ENCODE peak calls at places on chromosomes 3 and 15, in six cellular contexts. One of them, this sample, is unnamed.

GRCh38 chr15:34049096-34049495 is 10.1 kb upstream of the AVEN start:
- DNase-seq in HCT116: no peak
- DNase-seq in GM12878: no peak
- DNase-seq in H1: no peak
- DNase-seq in K562: no peak
- DNase-seq in HepG2: no peak
- DNase-seq in this sample: no peak

GRCh38 chr15:77844798-77845446 is 212.2 kb upstream of the LINGO1 start:
- DNase-seq in HCT116: no peak
- DNase-seq in GM12878: no peak
- DNase-seq in H1: no peak
- DNase-seq in K562: no peak
- DNase-seq in HepG2: no peak
- DNase-seq in this sample: peak; percentile 52

GRCh38 chr3:148315756-148316155 is 381.9 kb upstream of the AGTR1 start:
- DNase-seq in HCT116: no peak
- DNase-seq in GM12878: no peak
- DNase-seq in H1: no peak
- DNase-seq in K562: no peak
- DNase-seq in HepG2: no peak
- DNase-seq in this sample: no peak

GRCh38 chr15:67972377-67972776 is 81.7 kb upstream of the PIAS1 start:
- DNase-seq in HCT116: no peak
- DNase-seq in GM12878: no peak
- DNase-seq in H1: no peak
- DNase-seq in K562: no peak
- DNase-seq in HepG2: no peak
- DNase-seq in this sample: no peak

GRCh38 chr15:25181290-25182097 is 226.7 kb downstream of the SNRPN start:
- DNase-seq in HCT116: no peak
- DNase-seq in GM12878: no peak
- DNase-seq in H1: no peak
- DNase-seq in K562: no peak
- DNase-seq in HepG2: no peak
- DNase-seq in this sample: no peak

GRCh38 chr15:56960116-56960515 is 41.7 kb downstream of the TCF12 start:
- DNase-seq in HCT116: no peak
- DNase-seq in GM12878: no peak
- DNase-seq in H1: no peak
- DNase-seq in K562: no peak
- DNase-seq in HepG2: no peak
- DNase-seq in this sample: no peak

GRCh38 chr3:197468866-197469382 is 86.8 kb downstream of the BDH1 start:
- DNase-seq in HCT116: no peak
- DNase-seq in GM12878: no peak
- DNase-seq in H1: no peak
- DNase-seq in K562: no peak
- DNase-seq in HepG2: peak; percentile 83
- DNase-seq in this sample: no peak

GRCh38 chr15:42744200-42744599 is 7.3 kb upstream of the CDAN1 start:
- DNase-seq in HCT116: no peak
- DNase-seq in GM12878: no peak
- DNase-seq in H1: no peak
- DNase-seq in K562: no peak
- DNase-seq in HepG2: no peak
- DNase-seq in this sample: no peak

GRCh38 chr3:152105446-152105845 is 163.3 kb upstream of the MBNL1 start:
- DNase-seq in HCT116: no peak
- DNase-seq in GM12878: no peak
- DNase-seq in H1: no peak
- DNase-seq in K562: no peak
- DNase-seq in HepG2: peak; percentile 6
- DNase-seq in this sample: no peak

GRCh38 chr15:48544816-48545215 is 100.7 kb downstream of the FBN1 start:
- DNase-seq in HCT116: no peak
- DNase-seq in GM12878: no peak
- DNase-seq in H1: no peak
- DNase-seq in K562: no peak
- DNase-seq in HepG2: no peak
- DNase-seq in this sample: no peak

GRCh38 chr15:73034213-73034612 is 18.1 kb upstream of the NEO1 start:
- DNase-seq in HCT116: no peak
- DNase-seq in GM12878: no peak
- DNase-seq in H1: no peak
- DNase-seq in K562: no peak
- DNase-seq in HepG2: no peak
- DNase-seq in this sample: no peak

GRCh38 chr3:9397911-9398714 is 698 bp downstream of the SETD5 start:
- DNase-seq in HCT116: no peak
- DNase-seq in GM12878: no peak
- DNase-seq in H1: peak; percentile 65
- DNase-seq in K562: peak; percentile 50
- DNase-seq in HepG2: peak; percentile 40
- DNase-seq in this sample: no peak

GRCh38 chr3:4763604-4764247 is 215.5 kb upstream of the BHLHE40 start:
- DNase-seq in HCT116: no peak
- DNase-seq in GM12878: no peak
- DNase-seq in H1: no peak
- DNase-seq in K562: no peak
- DNase-seq in HepG2: no peak
- DNase-seq in this sample: no peak

GRCh38 chr3:56681963-56682457 is 1.1 kb downstream of the TASOR start:
- DNase-seq in HCT116: no peak
- DNase-seq in GM12878: no peak
- DNase-seq in H1: no peak
- DNase-seq in K562: no peak
- DNase-seq in HepG2: no peak
- DNase-seq in this sample: no peak

GRCh38 chr3:130433306-130433705 is 83.7 kb upstream of the COL6A6 start:
- DNase-seq in HCT116: no peak
- DNase-seq in GM12878: no peak
- DNase-seq in H1: no peak
- DNase-seq in K562: no peak
- DNase-seq in HepG2: no peak
- DNase-seq in this sample: no peak

GRCh38 chr3:29283297-29283681 is 2.4 kb downstream of the RBMS3 start:
- DNase-seq in HCT116: no peak
- DNase-seq in GM12878: no peak
- DNase-seq in H1: no peak
- DNase-seq in K562: no peak
- DNase-seq in HepG2: no peak
- DNase-seq in this sample: no peak

GRCh38 chr15:52787123-52787503 is 3.0 kb downstream of the ONECUT1 start:
- DNase-seq in HCT116: no peak
- DNase-seq in GM12878: no peak
- DNase-seq in H1: peak; percentile 72
- DNase-seq in K562: no peak
- DNase-seq in HepG2: no peak
- DNase-seq in this sample: no peak

GRCh38 chr3:115875460-115875859 is 252.2 kb downstream of the GAP43 start:
- DNase-seq in HCT116: no peak
- DNase-seq in GM12878: no peak
- DNase-seq in H1: no peak
- DNase-seq in K562: no peak
- DNase-seq in HepG2: no peak
- DNase-seq in this sample: no peak

GRCh38 chr3:48915296-48915695 is 3.3 kb upstream of the ARIH2 start:
- DNase-seq in HCT116: no peak
- DNase-seq in GM12878: no peak
- DNase-seq in H1: no peak
- DNase-seq in K562: peak; percentile 31
- DNase-seq in HepG2: peak; percentile 32
- DNase-seq in this sample: no peak

GRCh38 chr3:89173546-89173945 is 66.1 kb downstream of the EPHA3 start:
- DNase-seq in HCT116: no peak
- DNase-seq in GM12878: no peak
- DNase-seq in H1: no peak
- DNase-seq in K562: no peak
- DNase-seq in HepG2: no peak
- DNase-seq in this sample: no peak
- TF ChIP-seq ZNF274 in HCT116: no peak
- TF ChIP-seq ZNF274 in GM12878: no peak
- TF ChIP-seq ZNF274 in H1: no peak
- TF ChIP-seq ZNF274 in K562: no peak
- TF ChIP-seq ZNF274 in HepG2: no peak
- TF ChIP-seq ZNF274 in this sample: no peak

DNA sequence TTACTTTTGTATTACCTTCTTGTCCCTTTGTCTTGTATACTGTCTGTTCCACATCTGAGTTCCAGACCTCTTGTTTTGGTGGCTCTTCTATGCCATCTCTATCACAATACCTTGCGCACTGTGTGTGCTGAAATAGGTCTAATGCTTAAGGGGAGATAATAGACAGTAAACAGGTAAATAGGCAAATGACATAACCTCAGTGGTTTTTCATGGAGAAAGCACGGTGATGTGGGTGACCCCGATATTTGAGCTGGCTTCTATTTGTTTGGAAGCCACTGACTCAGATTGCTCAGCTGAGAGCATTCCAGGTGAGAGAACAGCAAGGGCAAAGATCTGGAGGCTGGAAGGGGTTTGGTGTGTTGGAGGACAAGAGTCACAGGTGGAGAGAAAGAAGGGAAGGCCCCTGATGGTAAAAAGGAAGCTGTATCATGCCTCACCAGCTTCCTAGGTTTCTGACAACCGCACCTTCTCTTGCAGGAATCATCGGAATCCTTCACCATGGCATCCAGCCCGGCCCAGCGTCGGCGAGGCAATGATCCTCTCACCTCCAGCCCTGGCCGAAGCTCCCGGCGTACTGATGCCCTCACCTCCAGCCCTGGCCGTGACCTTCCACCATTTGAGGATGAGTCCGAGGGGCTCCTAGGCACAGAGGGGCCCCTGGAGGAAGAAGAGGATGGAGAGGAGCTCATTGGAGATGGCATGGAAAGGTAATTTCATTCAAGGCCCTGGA is 795 bp downstream of the MCM2 start:
- DNase-seq in HCT116: no peak
- DNase-seq in GM12878: no peak
- DNase-seq in H1: no peak
- DNase-seq in K562: no peak
- DNase-seq in HepG2: peak; percentile 35
- DNase-seq in this sample: no peak
- H3K4me3 ChIP-seq in HCT116: peak overlapping the region; percentile 83
- H3K4me3 ChIP-seq in GM12878: peak overlapping the region; percentile 94
- H3K4me3 ChIP-seq in H1: peak overlapping the region; percentile 77
- H3K4me3 ChIP-seq in K562: peak overlapping the region; percentile 63
- H3K4me3 ChIP-seq in HepG2: peak overlapping the region; percentile 66
- H3K4me3 ChIP-seq in this sample: peak overlapping the region; percentile 94

GRCh38 chr3:166118049-166118448 is 280.8 kb upstream of the BCHE start:
- DNase-seq in HCT116: no peak
- DNase-seq in GM12878: no peak
- DNase-seq in H1: no peak
- DNase-seq in K562: no peak
- DNase-seq in HepG2: no peak
- DNase-seq in this sample: no peak

GRCh38 chr3:166125179-166125578 is 288.0 kb upstream of the BCHE start:
- DNase-seq in HCT116: no peak
- DNase-seq in GM12878: no peak
- DNase-seq in H1: no peak
- DNase-seq in K562: no peak
- DNase-seq in HepG2: peak; percentile 2
- DNase-seq in this sample: no peak

GRCh38 chr3:166127969-166128368 is 290.7 kb upstream of the BCHE start:
- DNase-seq in HCT116: no peak
- DNase-seq in GM12878: no peak
- DNase-seq in H1: no peak
- DNase-seq in K562: no peak
- DNase-seq in HepG2: no peak
- DNase-seq in this sample: no peak

GRCh38 chr3:166123088-166123487 is 285.9 kb upstream of the BCHE start:
- DNase-seq in HCT116: no peak
- DNase-seq in GM12878: no peak
- DNase-seq in H1: no peak
- DNase-seq in K562: no peak
- DNase-seq in HepG2: no peak
- DNase-seq in this sample: no peak

DNA sequence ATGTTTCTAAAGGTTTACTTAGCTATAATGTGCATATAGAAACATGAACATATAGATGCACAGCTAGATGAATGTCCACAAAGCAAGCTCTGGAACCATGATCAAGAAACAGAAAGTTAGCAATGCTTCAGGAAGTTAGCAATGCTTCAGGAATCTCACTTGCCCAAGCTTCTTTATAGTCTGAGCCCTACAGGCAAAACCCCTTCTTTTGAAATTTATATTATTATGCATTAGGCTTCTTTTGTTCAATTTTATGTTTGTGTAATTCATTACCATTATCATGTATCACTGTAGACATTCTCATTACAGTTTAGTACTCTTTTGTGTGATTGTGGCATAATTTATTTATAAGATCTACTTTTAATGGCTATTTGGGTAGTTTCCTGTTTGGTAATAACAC is 286.4 kb upstream of the BCHE start:
- DNase-seq in HCT116: no peak
- DNase-seq in GM12878: no peak
- DNase-seq in H1: no peak
- DNase-seq in K562: no peak
- DNase-seq in HepG2: no peak
- DNase-seq in this sample: no peak
- TF ChIP-seq YY1 in HCT116: no peak
- TF ChIP-seq YY1 in GM12878: no peak
- TF ChIP-seq YY1 in H1: no peak
- TF ChIP-seq YY1 in K562: no peak
- TF ChIP-seq YY1 in HepG2: no peak
- TF ChIP-seq YY1 in this sample: no peak

DNA sequence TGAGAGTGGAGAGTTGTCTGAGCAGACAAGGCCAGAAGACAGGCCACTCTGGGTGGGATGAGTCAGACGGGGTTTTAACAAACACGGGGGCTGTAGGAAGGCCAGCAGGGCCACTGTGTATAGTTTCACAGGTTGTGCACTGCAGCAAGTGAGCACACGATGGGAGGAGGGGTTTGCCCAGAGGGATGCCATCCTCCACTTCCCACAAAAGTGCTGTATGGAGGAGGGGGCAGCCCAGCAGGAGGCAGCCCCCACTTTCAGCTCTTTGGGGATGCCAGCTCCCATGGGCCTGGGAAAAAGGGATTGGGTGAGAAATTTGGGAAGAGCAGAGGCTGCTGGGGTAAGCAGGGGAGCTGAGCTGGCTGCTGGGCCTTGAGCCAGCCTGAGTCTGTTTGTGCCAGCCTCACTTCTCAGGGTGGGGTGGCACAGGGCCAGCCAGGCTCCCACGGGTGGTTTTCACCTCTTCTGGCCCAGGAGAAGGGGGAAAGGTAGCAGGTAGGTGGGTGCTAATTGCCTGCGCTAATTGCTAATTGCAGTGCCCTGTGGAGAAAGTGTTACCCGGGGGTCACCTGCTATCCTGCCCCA is 6.7 kb downstream of the ZBTB47 start:
- DNase-seq in HCT116: no peak
- DNase-seq in GM12878: no peak
- DNase-seq in H1: no peak
- DNase-seq in K562: no peak
- DNase-seq in HepG2: no peak
- DNase-seq in this sample: no peak
- TF ChIP-seq ZNF274 in HCT116: no peak
- TF ChIP-seq ZNF274 in GM12878: no peak
- TF ChIP-seq ZNF274 in H1: no peak
- TF ChIP-seq ZNF274 in K562: no peak
- TF ChIP-seq ZNF274 in HepG2: no peak
- TF ChIP-seq ZNF274 in this sample: no peak